ENCODE peak calls at places on chromosomes 13 and 19, in ten cellular contexts. One of them, this sample, is unnamed.

GRCh38 chr13:111449041-111449440 is 128.6 kb downstream of the TEX29 start:
- DNase-seq in lower lobe of right lung: no peak
- DNase-seq in mucosa of descending colon: no peak
- DNase-seq in endothelial cell: no peak
- DNase-seq in neural progenitor cell: no peak
- DNase-seq in fibroblast of mammary gland: no peak
- DNase-seq in astrocyte of the spinal cord: no peak
- DNase-seq in dorsolateral prefrontal cortex: no peak
- DNase-seq in neural crest cell: no peak
- DNase-seq in lower leg skin: no peak
- DNase-seq in this sample: no peak

GRCh38 chr13:76647550-76647949 is 238.7 kb downstream of the KCTD12 start:
- DNase-seq in lower lobe of right lung: no peak
- DNase-seq in mucosa of descending colon: no peak
- DNase-seq in endothelial cell: no peak
- DNase-seq in neural progenitor cell: no peak
- DNase-seq in fibroblast of mammary gland: no peak
- DNase-seq in astrocyte of the spinal cord: no peak
- DNase-seq in dorsolateral prefrontal cortex: no peak
- DNase-seq in neural crest cell: no peak
- DNase-seq in lower leg skin: no peak
- DNase-seq in this sample: no peak

GRCh38 chr19:41031926-41032325 is 40.8 kb downstream of the CYP2B6 start:
- DNase-seq in lower lobe of right lung: no peak
- DNase-seq in mucosa of descending colon: no peak
- DNase-seq in endothelial cell: no peak
- DNase-seq in neural progenitor cell: no peak
- DNase-seq in fibroblast of mammary gland: no peak
- DNase-seq in astrocyte of the spinal cord: no peak
- DNase-seq in dorsolateral prefrontal cortex: no peak
- DNase-seq in neural crest cell: no peak
- DNase-seq in lower leg skin: no peak
- DNase-seq in this sample: no peak

GRCh38 chr13:93260591-93260990 is 34.0 kb downstream of the GPC6 start:
- DNase-seq in lower lobe of right lung: no peak
- DNase-seq in mucosa of descending colon: no peak
- DNase-seq in endothelial cell: no peak
- DNase-seq in neural progenitor cell: no peak
- DNase-seq in fibroblast of mammary gland: peak
- DNase-seq in astrocyte of the spinal cord: no peak
- DNase-seq in dorsolateral prefrontal cortex: no peak
- DNase-seq in neural crest cell: no peak
- DNase-seq in lower leg skin: no peak
- DNase-seq in this sample: no peak

GRCh38 chr13:78147905-78148304 is 229.3 kb upstream of the EDNRB start:
- DNase-seq in lower lobe of right lung: no peak
- DNase-seq in mucosa of descending colon: no peak
- DNase-seq in endothelial cell: no peak
- DNase-seq in neural progenitor cell: no peak
- DNase-seq in fibroblast of mammary gland: peak
- DNase-seq in astrocyte of the spinal cord: peak
- DNase-seq in dorsolateral prefrontal cortex: no peak
- DNase-seq in neural crest cell: no peak
- DNase-seq in lower leg skin: no peak
- DNase-seq in this sample: no peak

GRCh38 chr19:917323-918151 is at the start of gene KISS1R:
- DNase-seq in lower lobe of right lung: peak
- DNase-seq in mucosa of descending colon: peak
- DNase-seq in endothelial cell: no peak
- DNase-seq in neural progenitor cell: peak
- DNase-seq in fibroblast of mammary gland: no peak
- DNase-seq in astrocyte of the spinal cord: no peak
- DNase-seq in dorsolateral prefrontal cortex: no peak
- DNase-seq in neural crest cell: peak
- DNase-seq in lower leg skin: no peak
- DNase-seq in this sample: peak

GRCh38 chr19:4233282-4233853 is 4.0 kb downstream of the EBI3 start:
- DNase-seq in lower lobe of right lung: peak
- DNase-seq in mucosa of descending colon: peak
- DNase-seq in endothelial cell: peak
- DNase-seq in neural progenitor cell: peak
- DNase-seq in fibroblast of mammary gland: peak
- DNase-seq in astrocyte of the spinal cord: no peak
- DNase-seq in dorsolateral prefrontal cortex: peak
- DNase-seq in neural crest cell: peak
- DNase-seq in lower leg skin: no peak
- DNase-seq in this sample: peak

GRCh38 chr13:95535243-95535642 is 17.3 kb upstream of the CLDN10 start:
- DNase-seq in lower lobe of right lung: no peak
- DNase-seq in mucosa of descending colon: no peak
- DNase-seq in endothelial cell: no peak
- DNase-seq in neural progenitor cell: no peak
- DNase-seq in fibroblast of mammary gland: peak
- DNase-seq in astrocyte of the spinal cord: peak
- DNase-seq in dorsolateral prefrontal cortex: no peak
- DNase-seq in neural crest cell: no peak
- DNase-seq in lower leg skin: no peak
- DNase-seq in this sample: no peak

GRCh38 chr13:110913322-110913721 is 1.5 kb downstream of the ANKRD10 start:
- DNase-seq in lower lobe of right lung: no peak
- DNase-seq in mucosa of descending colon: peak
- DNase-seq in endothelial cell: no peak
- DNase-seq in neural progenitor cell: peak
- DNase-seq in fibroblast of mammary gland: peak
- DNase-seq in astrocyte of the spinal cord: no peak
- DNase-seq in dorsolateral prefrontal cortex: no peak
- DNase-seq in neural crest cell: no peak
- DNase-seq in lower leg skin: no peak
- DNase-seq in this sample: no peak

GRCh38 chr19:29404951-29405727 is 120.7 kb upstream of the VSTM2B start:
- DNase-seq in lower lobe of right lung: no peak
- DNase-seq in mucosa of descending colon: peak
- DNase-seq in endothelial cell: no peak
- DNase-seq in neural progenitor cell: peak
- DNase-seq in fibroblast of mammary gland: no peak
- DNase-seq in astrocyte of the spinal cord: no peak
- DNase-seq in dorsolateral prefrontal cortex: peak
- DNase-seq in neural crest cell: peak
- DNase-seq in lower leg skin: no peak
- DNase-seq in this sample: peak

GRCh38 chr19:1673645-1674292 is 21.4 kb upstream of the TCF3 start:
- DNase-seq in lower lobe of right lung: no peak
- DNase-seq in mucosa of descending colon: no peak
- DNase-seq in endothelial cell: no peak
- DNase-seq in neural progenitor cell: no peak
- DNase-seq in fibroblast of mammary gland: no peak
- DNase-seq in astrocyte of the spinal cord: no peak
- DNase-seq in dorsolateral prefrontal cortex: no peak
- DNase-seq in neural crest cell: no peak
- DNase-seq in lower leg skin: no peak
- DNase-seq in this sample: no peak

GRCh38 chr19:46469541-46470185 is 1.7 kb downstream of the PNMA8A start:
- DNase-seq in lower lobe of right lung: no peak
- DNase-seq in mucosa of descending colon: no peak
- DNase-seq in endothelial cell: no peak
- DNase-seq in neural progenitor cell: no peak
- DNase-seq in fibroblast of mammary gland: no peak
- DNase-seq in astrocyte of the spinal cord: no peak
- DNase-seq in dorsolateral prefrontal cortex: no peak
- DNase-seq in neural crest cell: no peak
- DNase-seq in lower leg skin: no peak
- DNase-seq in this sample: no peak

GRCh38 chr19:46472592-46472991 is 1.2 kb upstream of the PNMA8A start:
- DNase-seq in lower lobe of right lung: no peak
- DNase-seq in mucosa of descending colon: no peak
- DNase-seq in endothelial cell: no peak
- DNase-seq in neural progenitor cell: no peak
- DNase-seq in fibroblast of mammary gland: no peak
- DNase-seq in astrocyte of the spinal cord: no peak
- DNase-seq in dorsolateral prefrontal cortex: no peak
- DNase-seq in neural crest cell: no peak
- DNase-seq in lower leg skin: no peak
- DNase-seq in this sample: no peak

GRCh38 chr19:46471778-46472543 is 598 bp upstream of the PNMA8A start:
- DNase-seq in lower lobe of right lung: no peak
- DNase-seq in mucosa of descending colon: no peak
- DNase-seq in endothelial cell: no peak
- DNase-seq in neural progenitor cell: no peak
- DNase-seq in fibroblast of mammary gland: no peak
- DNase-seq in astrocyte of the spinal cord: no peak
- DNase-seq in dorsolateral prefrontal cortex: no peak
- DNase-seq in neural crest cell: no peak
- DNase-seq in lower leg skin: no peak
- DNase-seq in this sample: no peak

GRCh38 chr19:46470376-46470775 is 987 bp downstream of the PNMA8A start:
- DNase-seq in lower lobe of right lung: no peak
- DNase-seq in mucosa of descending colon: no peak
- DNase-seq in endothelial cell: no peak
- DNase-seq in neural progenitor cell: no peak
- DNase-seq in fibroblast of mammary gland: no peak
- DNase-seq in astrocyte of the spinal cord: no peak
- DNase-seq in dorsolateral prefrontal cortex: no peak
- DNase-seq in neural crest cell: no peak
- DNase-seq in lower leg skin: no peak
- DNase-seq in this sample: no peak

GRCh38 chr19:46471116-46471733 is at the start of gene PNMA8A:
- DNase-seq in lower lobe of right lung: peak
- DNase-seq in mucosa of descending colon: peak
- DNase-seq in endothelial cell: peak
- DNase-seq in neural progenitor cell: peak
- DNase-seq in fibroblast of mammary gland: peak
- DNase-seq in astrocyte of the spinal cord: peak
- DNase-seq in dorsolateral prefrontal cortex: peak
- DNase-seq in neural crest cell: peak
- DNase-seq in lower leg skin: no peak
- DNase-seq in this sample: peak
- TF ChIP-seq CTCF in lower lobe of right lung: no peak
- TF ChIP-seq CTCF in mucosa of descending colon: no peak
- TF ChIP-seq CTCF in endothelial cell: no peak
- TF ChIP-seq CTCF in neural progenitor cell: no peak
- TF ChIP-seq CTCF in fibroblast of mammary gland: no peak
- TF ChIP-seq CTCF in astrocyte of the spinal cord: peak
- TF ChIP-seq CTCF in dorsolateral prefrontal cortex: no peak
- TF ChIP-seq CTCF in neural crest cell: no peak
- TF ChIP-seq CTCF in lower leg skin: no peak
- TF ChIP-seq CTCF in this sample: no peak

GRCh38 chr13:37473035-37473434 is 125.5 kb downstream of the POSTN start:
- DNase-seq in lower lobe of right lung: no peak
- DNase-seq in mucosa of descending colon: no peak
- DNase-seq in endothelial cell: no peak
- DNase-seq in neural progenitor cell: no peak
- DNase-seq in fibroblast of mammary gland: no peak
- DNase-seq in astrocyte of the spinal cord: no peak
- DNase-seq in dorsolateral prefrontal cortex: no peak
- DNase-seq in neural crest cell: no peak
- DNase-seq in lower leg skin: no peak
- DNase-seq in this sample: no peak
- TF ChIP-seq CTCF in lower lobe of right lung: no peak
- TF ChIP-seq CTCF in mucosa of descending colon: no peak
- TF ChIP-seq CTCF in endothelial cell: peak
- TF ChIP-seq CTCF in neural progenitor cell: peak
- TF ChIP-seq CTCF in fibroblast of mammary gland: no peak
- TF ChIP-seq CTCF in astrocyte of the spinal cord: no peak
- TF ChIP-seq CTCF in dorsolateral prefrontal cortex: no peak
- TF ChIP-seq CTCF in neural crest cell: peak
- TF ChIP-seq CTCF in lower leg skin: no peak
- TF ChIP-seq CTCF in this sample: no peak

GRCh38 chr13:64546371-64546770 is 2683.8 kb downstream of the PCDH9 start:
- DNase-seq in lower lobe of right lung: no peak
- DNase-seq in mucosa of descending colon: no peak
- DNase-seq in endothelial cell: no peak
- DNase-seq in neural progenitor cell: no peak
- DNase-seq in fibroblast of mammary gland: peak
- DNase-seq in astrocyte of the spinal cord: no peak
- DNase-seq in dorsolateral prefrontal cortex: no peak
- DNase-seq in neural crest cell: no peak
- DNase-seq in lower leg skin: no peak
- DNase-seq in this sample: no peak
- TF ChIP-seq CTCF in lower lobe of right lung: no peak
- TF ChIP-seq CTCF in mucosa of descending colon: no peak
- TF ChIP-seq CTCF in endothelial cell: no peak
- TF ChIP-seq CTCF in neural progenitor cell: no peak
- TF ChIP-seq CTCF in fibroblast of mammary gland: no peak
- TF ChIP-seq CTCF in astrocyte of the spinal cord: no peak
- TF ChIP-seq CTCF in dorsolateral prefrontal cortex: no peak
- TF ChIP-seq CTCF in neural crest cell: no peak
- TF ChIP-seq CTCF in lower leg skin: no peak
- TF ChIP-seq CTCF in this sample: no peak

GRCh38 chr19:56727731-56728130 is 56.2 kb upstream of the ZNF835 start:
- DNase-seq in lower lobe of right lung: no peak
- DNase-seq in mucosa of descending colon: no peak
- DNase-seq in endothelial cell: no peak
- DNase-seq in neural progenitor cell: no peak
- DNase-seq in fibroblast of mammary gland: no peak
- DNase-seq in astrocyte of the spinal cord: no peak
- DNase-seq in dorsolateral prefrontal cortex: peak
- DNase-seq in neural crest cell: no peak
- DNase-seq in lower leg skin: no peak
- DNase-seq in this sample: no peak

GRCh38 chr19:56720281-56720680 is 48.7 kb upstream of the ZNF835 start:
- DNase-seq in lower lobe of right lung: no peak
- DNase-seq in mucosa of descending colon: no peak
- DNase-seq in endothelial cell: no peak
- DNase-seq in neural progenitor cell: no peak
- DNase-seq in fibroblast of mammary gland: no peak
- DNase-seq in astrocyte of the spinal cord: no peak
- DNase-seq in dorsolateral prefrontal cortex: peak
- DNase-seq in neural crest cell: no peak
- DNase-seq in lower leg skin: no peak
- DNase-seq in this sample: no peak

GRCh38 chr19:56721714-56722113 is 50.2 kb upstream of the ZNF835 start:
- DNase-seq in lower lobe of right lung: no peak
- DNase-seq in mucosa of descending colon: no peak
- DNase-seq in endothelial cell: no peak
- DNase-seq in neural progenitor cell: no peak
- DNase-seq in fibroblast of mammary gland: no peak
- DNase-seq in astrocyte of the spinal cord: no peak
- DNase-seq in dorsolateral prefrontal cortex: no peak
- DNase-seq in neural crest cell: no peak
- DNase-seq in lower leg skin: no peak
- DNase-seq in this sample: no peak

DNA sequence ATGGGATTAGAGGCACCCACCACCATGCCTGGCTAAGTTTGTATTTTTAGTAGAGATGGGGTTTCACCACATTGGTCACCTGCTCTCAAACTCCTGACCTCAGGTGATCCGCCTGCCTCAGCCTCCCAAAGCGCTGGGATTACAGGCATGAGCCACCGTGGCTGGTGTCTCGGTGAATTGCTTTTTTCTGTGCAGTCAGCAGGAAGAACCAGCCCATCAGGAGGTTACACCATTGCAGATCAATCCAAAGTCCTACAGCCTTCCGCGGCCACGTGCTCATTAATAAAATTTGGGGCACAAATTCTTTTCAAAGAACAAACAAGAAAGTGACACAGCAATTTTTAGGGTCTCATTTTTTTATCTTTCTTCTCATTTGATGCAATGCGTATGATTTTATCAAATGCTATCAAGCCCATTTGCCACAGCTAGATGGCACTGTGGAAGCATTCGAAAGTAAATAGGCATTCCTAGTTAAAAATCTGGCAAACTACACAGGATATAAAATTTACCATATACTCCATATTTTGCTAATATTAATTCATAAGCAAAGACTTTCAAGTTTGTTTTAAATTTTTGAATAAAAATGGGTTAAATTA is 54.4 kb upstream of the ZNF835 start:
- DNase-seq in lower lobe of right lung: no peak
- DNase-seq in mucosa of descending colon: no peak
- DNase-seq in endothelial cell: no peak
- DNase-seq in neural progenitor cell: no peak
- DNase-seq in fibroblast of mammary gland: no peak
- DNase-seq in astrocyte of the spinal cord: no peak
- DNase-seq in dorsolateral prefrontal cortex: no peak
- DNase-seq in neural crest cell: no peak
- DNase-seq in lower leg skin: no peak
- DNase-seq in this sample: no peak
- TF ChIP-seq CTCF in lower lobe of right lung: peak
- TF ChIP-seq CTCF in mucosa of descending colon: no peak
- TF ChIP-seq CTCF in endothelial cell: no peak
- TF ChIP-seq CTCF in neural progenitor cell: no peak
- TF ChIP-seq CTCF in fibroblast of mammary gland: no peak
- TF ChIP-seq CTCF in astrocyte of the spinal cord: peak
- TF ChIP-seq CTCF in dorsolateral prefrontal cortex: peak
- TF ChIP-seq CTCF in neural crest cell: no peak
- TF ChIP-seq CTCF in lower leg skin: no peak
- TF ChIP-seq CTCF in this sample: no peak

This sample was measured in nephron progenitor cell.